ENCODE peak calls at places on chromosome 18, in six cellular contexts. One of them, this sample, is unnamed.

GRCh38 chr18:12258719-12259705 is 4.9 kb downstream of the CIDEA start:
- DNase-seq in fibroblast of the aortic adventitia: no peak
- DNase-seq in cardiac fibroblast: no peak
- DNase-seq in psoas muscle: no peak
- DNase-seq in AG10803: no peak
- DNase-seq in foreskin fibroblast: no peak
- DNase-seq in this sample: no peak

GRCh38 chr18:13442451-13442850 is 223.9 kb downstream of the LDLRAD4 start:
- DNase-seq in fibroblast of the aortic adventitia: no peak
- DNase-seq in cardiac fibroblast: no peak
- DNase-seq in psoas muscle: no peak
- DNase-seq in AG10803: no peak
- DNase-seq in foreskin fibroblast: no peak
- DNase-seq in this sample: no peak

GRCh38 chr18:11689031-11689971 is at the start of gene GNAL:
- DNase-seq in fibroblast of the aortic adventitia: peak
- DNase-seq in cardiac fibroblast: peak
- DNase-seq in psoas muscle: peak
- DNase-seq in AG10803: peak
- DNase-seq in foreskin fibroblast: peak
- DNase-seq in this sample: peak

GRCh38 chr18:48913201-48913600 is 37.6 kb downstream of the SMAD7 start:
- DNase-seq in fibroblast of the aortic adventitia: no peak
- DNase-seq in cardiac fibroblast: no peak
- DNase-seq in psoas muscle: no peak
- DNase-seq in AG10803: no peak
- DNase-seq in foreskin fibroblast: no peak
- DNase-seq in this sample: no peak

GRCh38 chr18:76932026-76932819 is 109.9 kb downstream of the ZNF236 start:
- DNase-seq in fibroblast of the aortic adventitia: peak
- DNase-seq in cardiac fibroblast: peak
- DNase-seq in psoas muscle: peak
- DNase-seq in AG10803: peak
- DNase-seq in foreskin fibroblast: peak
- DNase-seq in this sample: peak

GRCh38 chr18:48488388-48488850 is 50.4 kb upstream of the CTIF start:
- DNase-seq in fibroblast of the aortic adventitia: peak
- DNase-seq in cardiac fibroblast: peak
- DNase-seq in psoas muscle: peak
- DNase-seq in AG10803: peak
- DNase-seq in foreskin fibroblast: peak
- DNase-seq in this sample: peak

GRCh38 chr18:26703170-26703933 is 155.0 kb upstream of the KCTD1 start:
- DNase-seq in fibroblast of the aortic adventitia: no peak
- DNase-seq in cardiac fibroblast: no peak
- DNase-seq in psoas muscle: no peak
- DNase-seq in AG10803: no peak
- DNase-seq in foreskin fibroblast: no peak
- DNase-seq in this sample: no peak

GRCh38 chr18:27211569-27211968 is 26.5 kb upstream of the CHST9 start:
- DNase-seq in fibroblast of the aortic adventitia: no peak
- DNase-seq in cardiac fibroblast: no peak
- DNase-seq in psoas muscle: no peak
- DNase-seq in AG10803: no peak
- DNase-seq in foreskin fibroblast: no peak
- DNase-seq in this sample: no peak

GRCh38 chr18:3284501-3284900 is 22.6 kb downstream of the MYL12B start:
- DNase-seq in fibroblast of the aortic adventitia: no peak
- DNase-seq in cardiac fibroblast: no peak
- DNase-seq in psoas muscle: no peak
- DNase-seq in AG10803: no peak
- DNase-seq in foreskin fibroblast: no peak
- DNase-seq in this sample: no peak

GRCh38 chr18:27135504-27136207 is 49.5 kb downstream of the CHST9 start:
- DNase-seq in fibroblast of the aortic adventitia: no peak
- DNase-seq in cardiac fibroblast: no peak
- DNase-seq in psoas muscle: no peak
- DNase-seq in AG10803: no peak
- DNase-seq in foreskin fibroblast: no peak
- DNase-seq in this sample: no peak

GRCh38 chr18:8980496-8981402 is 121.8 kb upstream of the NDUFV2 start:
- DNase-seq in fibroblast of the aortic adventitia: no peak
- DNase-seq in cardiac fibroblast: no peak
- DNase-seq in psoas muscle: no peak
- DNase-seq in AG10803: no peak
- DNase-seq in foreskin fibroblast: no peak
- DNase-seq in this sample: no peak

GRCh38 chr18:40058811-40059570 is 1896.0 kb upstream of the PIK3C3 start:
- DNase-seq in fibroblast of the aortic adventitia: no peak
- DNase-seq in cardiac fibroblast: no peak
- DNase-seq in psoas muscle: no peak
- DNase-seq in AG10803: no peak
- DNase-seq in foreskin fibroblast: no peak
- DNase-seq in this sample: no peak

GRCh38 chr18:70337139-70337972 is 48.5 kb downstream of the SOCS6 start:
- DNase-seq in fibroblast of the aortic adventitia: peak
- DNase-seq in cardiac fibroblast: peak
- DNase-seq in psoas muscle: peak
- DNase-seq in AG10803: peak
- DNase-seq in foreskin fibroblast: peak
- DNase-seq in this sample: peak

GRCh38 chr18:77911973-77912372 is 662.3 kb downstream of the GALR1 start:
- DNase-seq in fibroblast of the aortic adventitia: no peak
- DNase-seq in cardiac fibroblast: no peak
- DNase-seq in psoas muscle: no peak
- DNase-seq in AG10803: no peak
- DNase-seq in foreskin fibroblast: no peak
- DNase-seq in this sample: no peak

GRCh38 chr18:50518787-50519520 is 40.9 kb upstream of the MAPK4 start:
- DNase-seq in fibroblast of the aortic adventitia: peak
- DNase-seq in cardiac fibroblast: peak
- DNase-seq in psoas muscle: no peak
- DNase-seq in AG10803: no peak
- DNase-seq in foreskin fibroblast: no peak
- DNase-seq in this sample: no peak

GRCh38 chr18:26089247-26090129 is 925 bp downstream of the SS18 start:
- DNase-seq in fibroblast of the aortic adventitia: peak
- DNase-seq in cardiac fibroblast: peak
- DNase-seq in psoas muscle: no peak
- DNase-seq in AG10803: peak
- DNase-seq in foreskin fibroblast: peak
- DNase-seq in this sample: no peak

GRCh38 chr18:3129053-3129864 is 90.5 kb downstream of the MYOM1 start:
- DNase-seq in fibroblast of the aortic adventitia: peak
- DNase-seq in cardiac fibroblast: peak
- DNase-seq in psoas muscle: peak
- DNase-seq in AG10803: peak
- DNase-seq in foreskin fibroblast: peak
- DNase-seq in this sample: peak

GRCh38 chr18:8844721-8845148 is 139.4 kb downstream of the MTCL1 start:
- DNase-seq in fibroblast of the aortic adventitia: no peak
- DNase-seq in cardiac fibroblast: no peak
- DNase-seq in psoas muscle: no peak
- DNase-seq in AG10803: no peak
- DNase-seq in foreskin fibroblast: no peak
- DNase-seq in this sample: no peak

GRCh38 chr18:59744271-59744721 is 47.1 kb upstream of the CCBE1 start:
- DNase-seq in fibroblast of the aortic adventitia: peak
- DNase-seq in cardiac fibroblast: peak
- DNase-seq in psoas muscle: no peak
- DNase-seq in AG10803: peak
- DNase-seq in foreskin fibroblast: peak
- DNase-seq in this sample: peak

GRCh38 chr18:61833387-61833786 is 59.4 kb downstream of the RNF152 start:
- DNase-seq in fibroblast of the aortic adventitia: peak
- DNase-seq in cardiac fibroblast: peak
- DNase-seq in psoas muscle: no peak
- DNase-seq in AG10803: peak
- DNase-seq in foreskin fibroblast: peak
- DNase-seq in this sample: peak

GRCh38 chr18:8635087-8635486 is 25.9 kb downstream of the RAB12 start:
- DNase-seq in fibroblast of the aortic adventitia: peak
- DNase-seq in cardiac fibroblast: peak
- DNase-seq in psoas muscle: no peak
- DNase-seq in AG10803: peak
- DNase-seq in foreskin fibroblast: no peak
- DNase-seq in this sample: no peak

GRCh38 chr18:76844144-76844543 is 21.8 kb downstream of the ZNF236 start:
- DNase-seq in fibroblast of the aortic adventitia: no peak
- DNase-seq in cardiac fibroblast: no peak
- DNase-seq in psoas muscle: no peak
- DNase-seq in AG10803: no peak
- DNase-seq in foreskin fibroblast: no peak
- DNase-seq in this sample: no peak

GRCh38 chr18:79394438-79395307 is 1.1 kb upstream of the NFATC1 start:
- DNase-seq in fibroblast of the aortic adventitia: peak
- DNase-seq in cardiac fibroblast: peak
- DNase-seq in psoas muscle: no peak
- DNase-seq in AG10803: peak
- DNase-seq in foreskin fibroblast: peak
- DNase-seq in this sample: no peak

GRCh38 chr18:54830260-54830659 is 2.0 kb downstream of the RAB27B start:
- DNase-seq in fibroblast of the aortic adventitia: no peak
- DNase-seq in cardiac fibroblast: no peak
- DNase-seq in psoas muscle: no peak
- DNase-seq in AG10803: no peak
- DNase-seq in foreskin fibroblast: no peak
- DNase-seq in this sample: no peak

GRCh38 chr18:54829856-54830255 is 1.6 kb downstream of the RAB27B start:
- DNase-seq in fibroblast of the aortic adventitia: no peak
- DNase-seq in cardiac fibroblast: peak
- DNase-seq in psoas muscle: no peak
- DNase-seq in AG10803: no peak
- DNase-seq in foreskin fibroblast: no peak
- DNase-seq in this sample: no peak

GRCh38 chr18:54825626-54826344 is 2.5 kb upstream of the RAB27B start:
- DNase-seq in fibroblast of the aortic adventitia: no peak
- DNase-seq in cardiac fibroblast: no peak
- DNase-seq in psoas muscle: no peak
- DNase-seq in AG10803: no peak
- DNase-seq in foreskin fibroblast: no peak
- DNase-seq in this sample: no peak

GRCh38 chr18:54828290-54828871 is at the start of gene RAB27B:
- DNase-seq in fibroblast of the aortic adventitia: peak
- DNase-seq in cardiac fibroblast: peak
- DNase-seq in psoas muscle: peak
- DNase-seq in AG10803: peak
- DNase-seq in foreskin fibroblast: peak
- DNase-seq in this sample: peak

DNA sequence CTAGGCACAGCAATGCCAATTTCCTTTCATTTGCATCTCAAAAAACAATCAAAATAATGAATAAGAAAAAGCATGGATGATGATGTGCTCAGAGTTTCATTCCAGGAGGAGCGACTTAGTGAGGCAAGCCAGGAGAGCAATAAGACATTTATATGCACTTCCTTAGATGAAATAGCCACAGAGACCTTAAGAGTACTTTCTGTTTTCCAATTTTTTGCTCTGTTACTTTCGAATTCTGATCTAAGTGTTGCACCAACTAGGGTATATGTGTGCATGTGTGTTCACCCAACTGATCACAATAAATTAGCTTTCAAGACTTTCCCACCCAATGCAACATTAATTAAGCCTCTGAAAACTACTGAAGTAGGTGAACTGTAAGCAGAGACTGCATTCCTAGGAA is 709 bp downstream of the RAB27B start:
- DNase-seq in fibroblast of the aortic adventitia: no peak
- DNase-seq in cardiac fibroblast: peak
- DNase-seq in psoas muscle: no peak
- DNase-seq in AG10803: no peak
- DNase-seq in foreskin fibroblast: no peak
- DNase-seq in this sample: no peak
- TF ChIP-seq CTCF in fibroblast of the aortic adventitia: no peak
- TF ChIP-seq CTCF in cardiac fibroblast: no peak
- TF ChIP-seq CTCF in psoas muscle: no peak
- TF ChIP-seq CTCF in AG10803: no peak
- TF ChIP-seq CTCF in foreskin fibroblast: no peak
- TF ChIP-seq CTCF in this sample: no peak

DNA sequence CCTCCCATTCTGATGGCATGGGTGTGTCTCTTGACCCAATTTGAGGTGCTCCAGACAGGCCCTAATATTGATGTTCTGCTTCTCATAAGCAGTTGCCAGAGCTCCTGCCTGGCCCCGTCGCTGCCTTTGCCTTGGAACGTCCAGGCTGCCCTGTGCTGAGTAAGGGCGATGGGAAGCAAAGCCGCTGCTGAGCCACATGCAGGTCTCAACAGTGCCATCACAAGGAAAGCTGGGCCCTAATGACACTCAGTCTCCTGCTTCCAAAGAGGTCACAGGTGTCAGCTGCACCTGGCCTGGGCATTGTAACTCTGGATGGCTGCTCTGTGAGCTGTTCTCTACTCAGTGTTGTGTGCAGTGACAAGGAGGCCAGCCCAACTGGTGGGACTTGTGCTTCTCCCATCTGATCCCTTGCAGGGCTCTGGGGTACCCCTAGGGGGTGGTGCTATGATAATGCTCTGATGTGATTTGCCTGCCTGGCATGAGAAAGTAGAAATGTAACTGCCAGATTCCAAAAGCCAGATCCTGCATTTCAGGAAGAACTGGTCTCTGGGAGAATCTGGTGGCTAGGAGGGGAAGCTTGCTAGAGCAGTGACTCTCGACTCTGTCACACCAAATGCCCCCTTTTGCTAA is 8.7 kb downstream of the TTC39C start:
- DNase-seq in fibroblast of the aortic adventitia: no peak
- DNase-seq in cardiac fibroblast: no peak
- DNase-seq in psoas muscle: no peak
- DNase-seq in AG10803: no peak
- DNase-seq in foreskin fibroblast: no peak
- DNase-seq in this sample: no peak
- H3K4me3 ChIP-seq in fibroblast of the aortic adventitia: no peak
- H3K4me3 ChIP-seq in cardiac fibroblast: no peak
- H3K4me3 ChIP-seq in psoas muscle: no peak
- H3K4me3 ChIP-seq in AG10803: no peak
- H3K4me3 ChIP-seq in foreskin fibroblast: no peak
- H3K4me3 ChIP-seq in this sample: no peak

GRCh38 chr18:41146301-41146700 is 808.7 kb upstream of the PIK3C3 start:
- DNase-seq in fibroblast of the aortic adventitia: no peak
- DNase-seq in cardiac fibroblast: no peak
- DNase-seq in psoas muscle: no peak
- DNase-seq in AG10803: no peak
- DNase-seq in foreskin fibroblast: no peak
- DNase-seq in this sample: no peak
- TF ChIP-seq CTCF in fibroblast of the aortic adventitia: no peak
- TF ChIP-seq CTCF in cardiac fibroblast: no peak
- TF ChIP-seq CTCF in psoas muscle: no peak
- TF ChIP-seq CTCF in AG10803: no peak
- TF ChIP-seq CTCF in foreskin fibroblast: no peak
- TF ChIP-seq CTCF in this sample: no peak

GRCh38 chr18:6994719-6995430 is 122.7 kb downstream of the LAMA1 start:
- DNase-seq in fibroblast of the aortic adventitia: no peak
- DNase-seq in cardiac fibroblast: no peak
- DNase-seq in psoas muscle: no peak
- DNase-seq in AG10803: peak
- DNase-seq in foreskin fibroblast: peak
- DNase-seq in this sample: peak

GRCh38 chr18:6992761-6993160 is 124.8 kb downstream of the LAMA1 start:
- DNase-seq in fibroblast of the aortic adventitia: no peak
- DNase-seq in cardiac fibroblast: no peak
- DNase-seq in psoas muscle: no peak
- DNase-seq in AG10803: no peak
- DNase-seq in foreskin fibroblast: no peak
- DNase-seq in this sample: no peak

GRCh38 chr18:6997802-6998201 is 119.8 kb downstream of the LAMA1 start:
- DNase-seq in fibroblast of the aortic adventitia: no peak
- DNase-seq in cardiac fibroblast: peak
- DNase-seq in psoas muscle: no peak
- DNase-seq in AG10803: peak
- DNase-seq in foreskin fibroblast: peak
- DNase-seq in this sample: no peak

GRCh38 chr18:6994053-6994452 is 123.5 kb downstream of the LAMA1 start:
- DNase-seq in fibroblast of the aortic adventitia: no peak
- DNase-seq in cardiac fibroblast: peak
- DNase-seq in psoas muscle: no peak
- DNase-seq in AG10803: peak
- DNase-seq in foreskin fibroblast: peak
- DNase-seq in this sample: peak
- H3K4me3 ChIP-seq in fibroblast of the aortic adventitia: no peak
- H3K4me3 ChIP-seq in cardiac fibroblast: no peak
- H3K4me3 ChIP-seq in psoas muscle: no peak
- H3K4me3 ChIP-seq in AG10803: no peak
- H3K4me3 ChIP-seq in foreskin fibroblast: no peak
- H3K4me3 ChIP-seq in this sample: no peak

This sample was measured in AG09309.